ENCODE peak calls at places on chromosomes 6 and 20, in five cellular contexts. L is stimulated activated CD4-positive, alpha-beta T cell treated with anti-CD3 and anti-CD28 coated beads, Interleukin-12 subunit alpha, Interleukin-12 subunit beta, amount 100 ng/mL, for 24 hours; G is iris pigment epithelial cell; X is psoas muscle; F is substantia nigra. V is an unnamed sample.
A peak's percentile ranks its signal among the peaks of the same experiment; 100 is the strongest.

GRCh38 chr6:29447670-29448069 is 8.6 kb downstream of the OR10C1 start:
- DNase-seq in L (no peak), G (peak; percentile 2), X (no peak), F (no peak), V (no peak)

GRCh38 chr20:53883098-53883762 is 187.2 kb downstream of the BCAS1 start:
- DNase-seq in L (no peak), G (peak; percentile 61), X (no peak), F (no peak), V (peak; percentile 37)

GRCh38 chr6:148857817-148858390 is 111.1 kb downstream of the UST start:
- DNase-seq in L (no peak), G (peak; percentile 87), X (no peak), F (no peak), V (no peak)

GRCh38 chr6:116528800-116529199 is 16.7 kb downstream of the TRAPPC3L start:
- DNase-seq in L (no peak), G (peak; percentile 41), X (no peak), F (no peak), V (no peak)

GRCh38 chr6:136864676-136865075 is 42.3 kb downstream of the PEX7 start:
- DNase-seq in L (no peak), G (no peak), X (no peak), F (no peak), V (no peak)

GRCh38 chr6:44053760-44054556 is 73.3 kb downstream of the MRPL14 start:
- DNase-seq in L (no peak), G (no peak), X (no peak), F (no peak), V (no peak)

GRCh38 chr6:158411998-158412397 is 99.7 kb downstream of the TULP4 start:
- DNase-seq in L (no peak), G (no peak), X (no peak), F (no peak), V (no peak)

GRCh38 chr20:56348746-56349145 is 10.0 kb upstream of the FAM210B start:
- DNase-seq in L (no peak), G (peak; percentile 39), X (no peak), F (no peak), V (no peak)

GRCh38 chr6:24568687-24569086 is 73.9 kb downstream of the ALDH5A1 start:
- DNase-seq in L (no peak), G (no peak), X (no peak), F (no peak), V (no peak)

GRCh38 chr6:1636971-1637871 is 27.5 kb downstream of the FOXC1 start:
- DNase-seq in L (no peak), G (no peak), X (no peak), F (no peak), V (no peak)

GRCh38 chr20:53926428-53927028 is 143.9 kb downstream of the BCAS1 start:
- DNase-seq in L (no peak), G (peak; percentile 99), X (no peak), F (no peak), V (no peak)

GRCh38 chr6:129331450-129332138 is 378.4 kb downstream of the ARHGAP18 start:
- DNase-seq in L (no peak), G (peak; percentile 74), X (no peak), F (no peak), V (no peak)

GRCh38 chr6:73669005-73669404 is 15.2 kb upstream of the SLC17A5 start:
- DNase-seq in L (no peak), G (no peak), X (no peak), F (no peak), V (no peak)

GRCh38 chr6:108961985-108962384 is 113.8 kb downstream of the ARMC2 start:
- DNase-seq in L (no peak), G (peak; percentile 92), X (no peak), F (no peak), V (no peak)

GRCh38 chr6:106183430-106183829 is 97.3 kb downstream of the PRDM1 start:
- DNase-seq in L (no peak), G (no peak), X (no peak), F (no peak), V (no peak)

GRCh38 chr20:38825901-38826625 is 20.6 kb downstream of the PPP1R16B start:
- DNase-seq in L (no peak), G (peak; percentile 91), X (no peak), F (no peak), V (no peak)

GRCh38 chr6:139028242-139028657 is 295 bp upstream of the ABRACL start:
- DNase-seq in L (no peak), G (no peak), X (no peak), F (no peak), V (no peak)

GRCh38 chr6:130697661-130698535 is 129.3 kb upstream of the SMLR1 start:
- DNase-seq in L (peak; percentile 56), G (peak; percentile 70), X (no peak), F (peak; percentile 1), V (peak; percentile 28)

GRCh38 chr6:138817799-138818198 is 21.9 kb downstream of the ECT2L start:
- DNase-seq in L (no peak), G (peak; percentile 90), X (no peak), F (no peak), V (no peak)

GRCh38 chr6:56803594-56803993 is 151.3 kb upstream of the BEND6 start:
- DNase-seq in L (no peak), G (peak; percentile 33), X (no peak), F (no peak), V (no peak)

GRCh38 chr6:108897371-108897770 is 49.1 kb downstream of the ARMC2 start:
- DNase-seq in L (no peak), G (peak; percentile 77), X (no peak), F (no peak), V (no peak)

GRCh38 chr6:26223677-26224546 is 136.7 kb downstream of the HFE start:
- DNase-seq in L (no peak), G (peak; percentile 97), X (no peak), F (no peak), V (no peak)

GRCh38 chr6:113148576-113148975 is 708.6 kb upstream of the MARCKS start:
- DNase-seq in L (no peak), G (no peak), X (no peak), F (no peak), V (no peak)

GRCh38 chr20:63690001-63690897 is 6.2 kb upstream of the TNFRSF6B start:
- DNase-seq in L (no peak), G (no peak), X (no peak), F (no peak), V (no peak)

GRCh38 chr6:105591053-105591452 is 188.2 kb upstream of the PREP start:
- DNase-seq in L (no peak), G (peak; percentile 69), X (no peak), F (no peak), V (no peak)

GRCh38 chr6:56437171-56437900 is 190.0 kb upstream of the COL21A1 start:
- DNase-seq in L (no peak), G (no peak), X (no peak), F (no peak), V (no peak)

GRCh38 chr6:102619585-102619984 is 1226.1 kb downstream of the GRIK2 start:
- DNase-seq in L (no peak), G (peak; percentile 2), X (no peak), F (no peak), V (no peak)

GRCh38 chr6:122153530-122153929 is 245.9 kb upstream of the HSF2 start:
- DNase-seq in L (no peak), G (no peak), X (no peak), F (no peak), V (no peak)

GRCh38 chr6:80527552-80528052 is 421.1 kb downstream of the BCKDHB start:
- DNase-seq in L (no peak), G (peak; percentile 76), X (no peak), F (no peak), V (no peak)

GRCh38 chr6:35611235-35611634 is 77.5 kb downstream of the FKBP5 start:
- DNase-seq in L (no peak), G (peak; percentile 88), X (no peak), F (no peak), V (no peak)

V was measured in stimulated activated CD8-positive, alpha-beta memory T cell treated with anti-CD3 and anti-CD28 coated beads, Interleukin-7, amount 100 ng/mL, for 48 hours.